ENCODE peak calls at places on chromosome 1, in six cellular contexts. I, Z, Q, F, X and G are unnamed samples.

GRCh38 chr1:20935717-20936116 is 148.6 kb upstream of the HP1BP3 start:
- DNase-seq in I (no peak), Z (no peak), Q (no peak), F (no peak), X (no peak), G (no peak)

GRCh38 chr1:236164273-236164672 is 21.9 kb downstream of the GPR137B start:
- DNase-seq in I (no peak), Z (no peak), Q (no peak), F (no peak), X (no peak), G (no peak)

GRCh38 chr1:112575154-112575804 is 43.7 kb downstream of the ST7L start:
- DNase-seq in I (no peak), Z (peak), Q (no peak), F (peak), X (no peak), G (no peak)

GRCh38 chr1:109249654-109250401 is 489 bp downstream of the CELSR2 start:
- DNase-seq in I (no peak), Z (no peak), Q (peak), F (no peak), X (peak), G (no peak)

GRCh38 chr1:44947060-44947773 is 39.2 kb downstream of the EIF2B3 start:
- DNase-seq in I (no peak), Z (no peak), Q (peak), F (no peak), X (peak), G (no peak)

GRCh38 chr1:54714881-54715492 is 674 bp upstream of the TTC4 start:
- DNase-seq in I (no peak), Z (no peak), Q (no peak), F (no peak), X (no peak), G (no peak)

GRCh38 chr1:54547601-54548388 is at the start of gene ACOT11:
- DNase-seq in I (peak), Z (peak), Q (peak), F (no peak), X (peak), G (no peak)

GRCh38 chr1:30250338-30251022 is 472.9 kb downstream of the MATN1 start:
- DNase-seq in I (no peak), Z (peak), Q (no peak), F (no peak), X (no peak), G (no peak)

DNA sequence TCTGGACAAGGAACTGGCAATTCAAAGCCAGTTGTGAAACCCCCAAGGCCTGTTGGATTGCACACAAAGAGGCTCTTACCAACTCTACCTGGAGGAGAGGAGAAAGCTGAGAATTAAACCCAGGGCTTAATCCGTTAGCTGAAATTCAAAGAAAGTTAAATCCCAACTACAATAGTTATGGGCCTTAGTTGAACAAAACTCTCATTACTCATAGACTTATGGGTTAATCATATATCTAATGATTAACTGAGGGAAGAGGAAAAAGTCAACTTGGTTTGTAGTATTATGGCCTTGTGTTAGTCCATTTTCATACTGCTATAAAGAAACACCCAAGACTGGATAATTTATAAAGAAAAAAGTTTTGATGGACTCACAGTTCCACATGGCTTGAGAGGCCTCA is 838.2 kb upstream of the ADGRL2 start:
- DNase-seq in I (no peak), Z (no peak), Q (no peak), F (no peak), X (no peak), G (no peak)
- TF ChIP-seq CTCF in I (no peak), Z (no peak), Q (no peak), F (no peak), X (no peak), G (no peak)

GRCh38 chr1:1019122-1019999 is 559 bp upstream of the AGRN start:
- DNase-seq in I (peak), Z (peak), Q (peak), F (peak), X (peak), G (peak)
- TF ChIP-seq CTCF in I (peak), Z (peak), Q (peak), F (peak), X (peak), G (peak)

GRCh38 chr1:244833734-244834595 is 1.5 kb upstream of the COX20 start:
- DNase-seq in I (no peak), Z (peak), Q (no peak), F (peak), X (peak), G (peak)
- TF ChIP-seq CTCF in I (peak), Z (peak), Q (no peak), F (no peak), X (peak), G (no peak)

GRCh38 chr1:76843821-76844448 is 23.3 kb upstream of the ST6GALNAC5 start:
- DNase-seq in I (no peak), Z (no peak), Q (no peak), F (no peak), X (no peak), G (no peak)
- TF ChIP-seq CTCF in I (no peak), Z (no peak), Q (no peak), F (no peak), X (no peak), G (no peak)

GRCh38 chr1:67647814-67648358 is 37.1 kb upstream of the GADD45A start:
- DNase-seq in I (no peak), Z (no peak), Q (no peak), F (no peak), X (no peak), G (no peak)

GRCh38 chr1:67651031-67651430 is 34.0 kb upstream of the GADD45A start:
- DNase-seq in I (no peak), Z (no peak), Q (no peak), F (no peak), X (no peak), G (no peak)

GRCh38 chr1:67648582-67649326 is 36.2 kb upstream of the GADD45A start:
- DNase-seq in I (no peak), Z (no peak), Q (no peak), F (no peak), X (no peak), G (no peak)

GRCh38 chr1:67652800-67653199 is 32.2 kb upstream of the GADD45A start:
- DNase-seq in I (no peak), Z (no peak), Q (no peak), F (peak), X (no peak), G (no peak)

GRCh38 chr1:67650061-67650460 is 34.9 kb upstream of the GADD45A start:
- DNase-seq in I (no peak), Z (peak), Q (no peak), F (no peak), X (no peak), G (no peak)
- TF ChIP-seq CTCF in I (no peak), Z (no peak), Q (no peak), F (no peak), X (no peak), G (no peak)

DNA sequence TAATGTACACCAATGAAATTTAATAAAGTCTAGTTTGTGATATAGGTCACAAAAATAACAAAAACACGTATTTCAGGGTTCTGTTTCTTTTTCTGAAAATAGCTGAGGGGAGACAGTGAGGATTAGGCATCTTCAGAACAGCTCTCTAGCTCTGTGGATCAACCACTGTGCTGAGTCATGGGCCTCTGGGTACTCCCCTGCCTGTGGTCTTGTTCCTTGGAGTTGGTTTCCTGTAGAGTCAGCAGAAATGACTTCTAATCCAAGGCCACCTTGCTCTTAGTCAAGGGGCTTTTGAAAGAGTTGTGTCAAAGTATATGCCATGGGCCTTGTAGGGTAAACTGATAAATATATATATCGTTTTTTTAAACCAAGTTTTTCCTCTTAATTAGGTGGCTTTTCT is 141.8 kb upstream of the ZRANB2 start:
- DNase-seq in I (no peak), Z (peak), Q (no peak), F (peak), X (no peak), G (no peak)
- TF ChIP-seq CTCF in I (no peak), Z (no peak), Q (no peak), F (no peak), X (no peak), G (no peak)